ENCODE peak calls at places on chromosomes 12 and 14, in eight cellular contexts. N is ovary, O is A549, W is suprapubic skin, K is transverse colon, E is spleen, X is HepG2, D is stomach. G is an unnamed sample.

GRCh38 chr12:113860059-113860820 is 105.9 kb downstream of the RBM19 start:
- DNase-seq in K (no peak), N (no peak), E (no peak), D (no peak), O (no peak), X (no peak), W (no peak), G (no peak)

GRCh38 chr14:100399052-100399849 is 76.1 kb downstream of the SLC25A47 start:
- DNase-seq in E (no peak), D (no peak), X (no peak), N (no peak), K (no peak), W (no peak), O (no peak), G (no peak)

GRCh38 chr12:92414383-92415065 is 268.9 kb upstream of the BTG1 start:
- DNase-seq in N (no peak), E (no peak), X (no peak), D (no peak), O (no peak), K (no peak), W (no peak), G (no peak)

GRCh38 chr12:7609480-7609879 is 56.2 kb downstream of the APOBEC1 start:
- DNase-seq in K (no peak), E (no peak), N (no peak), D (no peak), X (no peak), W (no peak), O (no peak), G (no peak)

GRCh38 chr12:62793256-62794217 is 141.4 kb downstream of the PPM1H start:
- DNase-seq in N (peak), O (peak), W (peak), E (peak), K (peak), X (peak), D (peak), G (peak)

GRCh38 chr12:128705140-128705539 is 118.6 kb downstream of the SLC15A4 start:
- DNase-seq in E (no peak), D (no peak), X (no peak), O (no peak), N (no peak), W (no peak), K (no peak), G (no peak)

GRCh38 chr14:67857778-67858350 is 38.3 kb downstream of the RAD51B start:
- DNase-seq in N (no peak), X (no peak), W (no peak), O (no peak), D (no peak), K (no peak), E (no peak), G (no peak)

GRCh38 chr12:105357162-105357691 is 26.7 kb downstream of the C12orf75 start:
- DNase-seq in D (no peak), W (no peak), K (no peak), O (no peak), X (no peak), E (no peak), N (no peak), G (no peak)

GRCh38 chr12:58915634-58916033 is 4.7 kb downstream of the LRIG3 start:
- DNase-seq in N (peak), X (no peak), K (peak), W (peak), E (no peak), O (no peak), D (peak), G (no peak)

GRCh38 chr12:76883826-76884225 is 5.0 kb upstream of the CSRP2 start:
- DNase-seq in W (no peak), E (no peak), X (no peak), O (no peak), D (no peak), N (peak), K (no peak), G (no peak)

GRCh38 chr12:64733857-64734256 is 25.3 kb downstream of the GNS start:
- DNase-seq in D (no peak), N (no peak), K (no peak), X (no peak), W (no peak), E (no peak), O (peak), G (no peak)

GRCh38 chr12:68745376-68745903 is 536 bp upstream of the SLC35E3 start:
- DNase-seq in E (no peak), D (no peak), X (no peak), N (no peak), O (peak), K (no peak), W (no peak), G (no peak)

DNA sequence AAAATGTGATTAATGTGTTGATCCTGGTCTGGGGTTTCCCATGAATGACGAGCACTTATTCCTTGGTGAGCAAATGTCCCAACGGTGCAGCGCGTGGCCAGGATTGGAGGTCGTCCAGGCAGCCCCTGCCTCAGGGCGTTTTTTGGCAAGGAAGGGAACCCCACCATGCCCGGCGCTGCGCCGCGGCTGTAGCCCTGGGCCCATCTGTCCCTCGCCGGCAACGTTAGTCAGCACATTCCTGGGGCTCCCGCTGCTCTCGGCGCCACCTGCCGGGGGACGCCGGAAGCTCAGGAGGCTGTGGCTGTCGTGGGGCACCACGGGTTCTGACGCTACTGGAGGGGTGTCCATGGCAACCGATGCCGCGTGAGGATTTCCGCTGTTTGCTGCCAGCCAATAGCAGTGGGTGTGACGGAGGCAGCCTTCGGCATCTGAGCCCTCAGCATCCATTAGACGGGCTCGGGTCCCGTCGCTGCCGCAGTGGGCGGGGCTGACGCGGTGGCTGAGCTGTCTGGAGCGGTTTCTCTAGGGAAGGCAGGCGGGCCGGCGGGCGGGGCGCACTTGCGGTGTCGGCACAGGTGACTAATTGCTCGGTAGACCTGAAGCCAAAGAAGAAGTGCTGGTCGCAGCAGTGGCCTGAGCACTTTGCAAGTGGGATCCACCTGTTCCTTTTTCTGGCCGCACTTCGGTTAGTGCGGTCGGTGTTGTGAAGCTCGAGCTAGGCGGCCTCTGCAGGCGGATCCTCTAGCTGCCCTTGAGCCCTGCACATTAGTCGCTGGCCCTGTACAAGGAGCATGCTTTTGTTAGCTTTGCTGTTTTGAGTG is 29.5 kb downstream of the RAB35 start:
- DNase-seq in K (peak), E (peak), D (peak), W (peak), X (peak), N (peak), O (peak), G (peak)
- TF ChIP-seq POLR2A in K (no peak), E (no peak), D (peak), W (no peak), X (peak), N (no peak), O (peak), G (no peak)

DNA sequence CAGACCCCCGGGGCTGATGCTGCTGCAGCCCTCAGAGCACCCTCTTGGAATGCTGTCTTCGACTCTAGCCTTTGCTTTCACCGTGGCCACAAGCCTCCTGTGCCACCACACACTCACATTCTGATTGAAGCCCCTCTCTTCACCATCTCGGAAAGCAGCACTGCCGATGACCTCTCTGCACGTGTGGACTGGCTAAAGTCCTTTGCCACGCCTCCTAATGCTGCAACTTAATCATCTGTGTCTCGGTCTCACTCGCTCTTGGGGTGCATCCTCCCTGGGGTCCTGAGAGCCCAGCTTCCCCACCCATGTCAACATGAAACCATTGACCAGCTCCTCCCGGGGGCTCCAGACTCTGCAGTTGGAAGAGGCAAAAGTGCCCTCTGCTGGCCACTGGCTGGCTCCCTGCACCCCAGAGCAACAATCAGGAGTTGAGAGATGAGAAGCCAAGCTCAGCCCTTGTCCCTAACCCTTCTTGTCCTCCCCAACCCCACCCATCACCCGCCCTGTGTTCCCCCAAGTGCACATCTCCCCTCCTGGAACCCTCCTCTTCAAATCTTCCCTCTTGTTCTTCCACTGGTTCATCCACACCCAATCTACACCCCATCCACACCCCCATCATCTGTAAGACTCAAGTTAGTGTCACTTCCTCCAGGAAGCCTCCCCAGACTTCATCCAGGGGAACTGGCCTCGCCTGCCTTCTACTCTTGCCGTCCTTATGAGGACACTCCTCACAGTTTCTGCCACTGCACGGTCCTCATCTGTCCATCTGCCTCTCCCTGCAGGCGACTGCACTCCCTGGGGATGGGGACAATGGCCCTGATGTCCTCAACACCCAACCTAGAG is 23.6 kb upstream of the FAM181A start:
- DNase-seq in E (no peak), N (no peak), K (no peak), X (peak), D (peak), W (no peak), O (peak), G (no peak)
- TF ChIP-seq CTCF in E (no peak), N (no peak), K (no peak), X (peak), D (peak), W (no peak), O (peak), G (no peak)

DNA sequence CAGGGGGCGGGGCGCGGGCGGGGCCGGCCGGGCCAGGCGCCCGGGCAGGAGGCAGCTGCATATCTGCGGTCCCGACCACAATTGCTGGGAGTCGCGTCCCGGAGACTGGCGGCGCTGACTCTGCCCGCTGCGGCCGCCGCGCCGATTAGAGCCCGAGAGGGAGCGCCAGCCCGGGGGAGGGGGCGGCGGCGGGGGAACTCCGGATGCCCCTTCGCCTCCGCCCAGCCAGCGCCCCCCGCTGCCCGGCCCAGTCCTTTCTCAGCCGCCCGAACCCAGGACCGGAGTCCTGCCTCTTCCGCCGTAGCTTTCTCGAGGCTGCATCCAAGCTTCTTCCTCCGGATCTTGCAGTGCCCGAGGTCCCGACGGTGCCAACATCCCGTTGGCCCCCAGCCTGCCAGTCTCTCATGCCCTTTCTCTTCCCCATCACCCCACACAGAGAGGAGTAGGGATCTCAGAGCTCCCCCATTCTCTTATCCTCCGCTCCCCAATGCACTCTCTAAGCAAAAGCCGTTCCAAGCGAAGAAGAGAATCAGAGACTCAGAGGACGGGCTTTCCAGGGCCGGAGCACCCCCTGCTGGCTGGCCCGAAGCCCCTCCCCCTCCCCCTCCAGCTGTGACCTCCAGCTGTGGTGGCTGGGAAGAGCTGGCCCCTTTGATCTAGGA is 8.8 kb upstream of the SP7 start:
- DNase-seq in W (peak), X (peak), K (peak), E (peak), O (peak), D (peak), N (peak), G (peak)
- H3K4me3 ChIP-seq in W (peak), X (peak), K (peak), E (peak), O (peak), D (peak), N (peak), G (peak)

DNA sequence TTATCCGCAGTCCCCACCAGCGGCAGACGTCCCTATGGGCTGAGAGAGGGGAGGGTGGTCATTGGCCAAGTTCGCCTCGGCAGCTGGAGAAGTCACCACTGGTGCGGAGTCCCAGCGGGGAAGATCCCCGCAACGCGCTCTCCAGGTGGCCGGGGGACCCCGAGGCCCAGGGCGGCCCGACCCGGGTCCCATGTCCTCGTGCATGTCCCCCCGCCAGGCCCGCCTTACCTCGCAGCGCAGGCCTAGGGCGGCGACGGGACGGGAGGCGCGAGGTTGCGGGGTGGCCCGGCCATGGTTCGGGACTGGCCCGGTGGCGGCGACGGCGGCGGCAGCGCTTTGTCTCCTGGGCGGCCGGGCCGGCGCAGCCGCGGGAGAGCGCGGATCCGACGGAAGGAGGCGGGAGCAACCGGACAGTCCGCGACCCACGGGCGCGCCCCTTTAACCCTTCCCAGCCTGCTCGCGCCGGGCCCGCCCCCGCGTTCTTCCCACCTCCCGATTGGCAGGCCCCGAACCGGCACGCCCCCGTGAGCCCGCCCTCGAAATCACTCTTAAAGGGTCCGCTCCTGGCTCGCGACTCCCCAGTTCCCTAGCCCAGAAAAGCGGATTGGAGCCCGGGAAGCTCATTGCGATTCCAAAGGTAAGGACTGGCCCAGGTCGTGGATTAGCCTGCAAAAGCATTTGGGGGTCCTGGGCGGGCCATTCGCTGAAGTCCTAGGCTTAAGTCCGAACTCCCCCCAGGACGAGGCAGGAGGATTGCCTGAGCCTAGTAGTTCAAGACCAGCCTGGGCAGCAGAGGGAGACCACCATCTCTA is at the start of gene PHETA1:
- DNase-seq in K (peak), X (peak), O (peak), E (peak), N (peak), D (peak), W (peak), G (peak)
- TF ChIP-seq POLR2A in K (peak), X (peak), O (peak), E (no peak), N (peak), D (no peak), W (peak), G (no peak)